ENCODE peak calls at places on chromosome 22, in five cellular contexts. One of them, this sample, is unnamed.
A peak's percentile ranks its signal among the peaks of the same experiment; 100 is the strongest.

GRCh38 chr22:30864441-30865420 is 103.8 kb downstream of the MORC2 start:
- DNase-seq in mesenchymal stem cell: no peak
- DNase-seq in heart right ventricle: no peak
- DNase-seq in transverse colon: no peak
- DNase-seq in aorta: peak; percentile 29
- DNase-seq in this sample: no peak

GRCh38 chr22:36738416-36739020 is 35.0 kb upstream of the CACNG2 start:
- DNase-seq in heart right ventricle: no peak
- DNase-seq in aorta: no peak
- DNase-seq in mesenchymal stem cell: no peak
- DNase-seq in transverse colon: no peak
- DNase-seq in this sample: no peak

GRCh38 chr22:46256358-46256958 is 6.4 kb upstream of the CDPF1 start:
- DNase-seq in mesenchymal stem cell: peak; percentile 29
- DNase-seq in transverse colon: no peak
- DNase-seq in aorta: no peak
- DNase-seq in heart right ventricle: no peak
- DNase-seq in this sample: no peak

GRCh38 chr22:49427341-49427740 is 400.3 kb downstream of the BRD1 start:
- DNase-seq in transverse colon: no peak
- DNase-seq in heart right ventricle: no peak
- DNase-seq in mesenchymal stem cell: no peak
- DNase-seq in aorta: no peak
- DNase-seq in this sample: no peak

GRCh38 chr22:38069372-38070249 is 12.4 kb downstream of the PICK1 start:
- DNase-seq in heart right ventricle: peak; percentile 81
- DNase-seq in aorta: peak; percentile 94
- DNase-seq in mesenchymal stem cell: peak; percentile 19
- DNase-seq in transverse colon: peak; percentile 29
- DNase-seq in this sample: peak; percentile 24

GRCh38 chr22:16783453-16783852 is 41.8 kb downstream of the XKR3 start:
- DNase-seq in mesenchymal stem cell: no peak
- DNase-seq in heart right ventricle: no peak
- DNase-seq in aorta: no peak
- DNase-seq in transverse colon: no peak
- DNase-seq in this sample: no peak

GRCh38 chr22:17586831-17587440 is 23.6 kb downstream of the SLC25A18 start:
- DNase-seq in mesenchymal stem cell: no peak
- DNase-seq in heart right ventricle: no peak
- DNase-seq in transverse colon: no peak
- DNase-seq in aorta: no peak
- DNase-seq in this sample: no peak

GRCh38 chr22:17443413-17444203 is 74.3 kb downstream of the CECR2 start:
- DNase-seq in mesenchymal stem cell: no peak
- DNase-seq in heart right ventricle: no peak
- DNase-seq in aorta: no peak
- DNase-seq in transverse colon: no peak
- DNase-seq in this sample: no peak

GRCh38 chr22:24001314-24001713 is 3.9 kb downstream of the GSTT4 start:
- DNase-seq in heart right ventricle: no peak
- DNase-seq in aorta: no peak
- DNase-seq in transverse colon: no peak
- DNase-seq in mesenchymal stem cell: no peak
- DNase-seq in this sample: no peak

GRCh38 chr22:37926358-37926757 is 20.3 kb downstream of the MICALL1 start:
- DNase-seq in mesenchymal stem cell: no peak
- DNase-seq in transverse colon: no peak
- DNase-seq in heart right ventricle: no peak
- DNase-seq in aorta: no peak
- DNase-seq in this sample: no peak

GRCh38 chr22:35329114-35329847 is 29.6 kb downstream of the TOM1 start:
- DNase-seq in aorta: no peak
- DNase-seq in heart right ventricle: no peak
- DNase-seq in mesenchymal stem cell: no peak
- DNase-seq in transverse colon: no peak
- DNase-seq in this sample: no peak

GRCh38 chr22:47484960-47485571 is 722.6 kb downstream of the TBC1D22A start:
- DNase-seq in mesenchymal stem cell: no peak
- DNase-seq in heart right ventricle: no peak
- DNase-seq in aorta: no peak
- DNase-seq in transverse colon: no peak
- DNase-seq in this sample: no peak

GRCh38 chr22:24592846-24593809 is at the start of gene LRRC75B:
- DNase-seq in aorta: peak; percentile 94
- DNase-seq in transverse colon: peak; percentile 93
- DNase-seq in mesenchymal stem cell: peak; percentile 84
- DNase-seq in heart right ventricle: peak; percentile 92
- DNase-seq in this sample: peak; percentile 91

GRCh38 chr22:46797355-46797754 is 34.9 kb downstream of the TBC1D22A start:
- DNase-seq in transverse colon: no peak
- DNase-seq in aorta: no peak
- DNase-seq in heart right ventricle: no peak
- DNase-seq in mesenchymal stem cell: peak; percentile 30
- DNase-seq in this sample: no peak

GRCh38 chr22:37215890-37216289 is 3.6 kb upstream of the SSTR3 start:
- DNase-seq in transverse colon: no peak
- DNase-seq in aorta: no peak
- DNase-seq in heart right ventricle: no peak
- DNase-seq in mesenchymal stem cell: no peak
- DNase-seq in this sample: no peak

GRCh38 chr22:21691773-21692172 is 26.0 kb downstream of the PPIL2 start:
- DNase-seq in aorta: no peak
- DNase-seq in mesenchymal stem cell: no peak
- DNase-seq in heart right ventricle: no peak
- DNase-seq in transverse colon: no peak
- DNase-seq in this sample: no peak

GRCh38 chr22:28395920-28396447 is 283.7 kb downstream of the TTC28 start:
- DNase-seq in heart right ventricle: no peak
- DNase-seq in mesenchymal stem cell: peak; percentile 45
- DNase-seq in aorta: no peak
- DNase-seq in transverse colon: no peak
- DNase-seq in this sample: peak; percentile 55

GRCh38 chr22:27381552-27381951 is 420.0 kb downstream of the MN1 start:
- DNase-seq in aorta: no peak
- DNase-seq in mesenchymal stem cell: no peak
- DNase-seq in transverse colon: no peak
- DNase-seq in heart right ventricle: no peak
- DNase-seq in this sample: no peak

GRCh38 chr22:37996515-37997246 is 12.3 kb upstream of the SOX10 start:
- DNase-seq in heart right ventricle: no peak
- DNase-seq in transverse colon: no peak
- DNase-seq in mesenchymal stem cell: no peak
- DNase-seq in aorta: no peak
- DNase-seq in this sample: no peak

GRCh38 chr22:35630387-35630793 is 13.3 kb upstream of the MB start:
- DNase-seq in transverse colon: no peak
- DNase-seq in aorta: no peak
- DNase-seq in heart right ventricle: no peak
- DNase-seq in mesenchymal stem cell: peak; percentile 77
- DNase-seq in this sample: peak; percentile 33

GRCh38 chr22:28514314-28514713 is 165.3 kb downstream of the TTC28 start:
- DNase-seq in transverse colon: no peak
- DNase-seq in mesenchymal stem cell: no peak
- DNase-seq in heart right ventricle: no peak
- DNase-seq in aorta: no peak
- DNase-seq in this sample: peak; percentile 15

GRCh38 chr22:18031670-18032454 is 7.5 kb upstream of the MICAL3 start:
- DNase-seq in heart right ventricle: no peak
- DNase-seq in aorta: peak; percentile 76
- DNase-seq in transverse colon: no peak
- DNase-seq in mesenchymal stem cell: peak; percentile 85
- DNase-seq in this sample: peak; percentile 86

GRCh38 chr22:18000441-18001039 is 23.8 kb downstream of the MICAL3 start:
- DNase-seq in heart right ventricle: no peak
- DNase-seq in mesenchymal stem cell: peak; percentile 65
- DNase-seq in aorta: peak; percentile 53
- DNase-seq in transverse colon: peak; percentile 36
- DNase-seq in this sample: peak; percentile 52

GRCh38 chr22:42922374-42923177 is 65.5 kb upstream of the ARFGAP3 start:
- DNase-seq in transverse colon: no peak
- DNase-seq in mesenchymal stem cell: no peak
- DNase-seq in aorta: peak; percentile 40
- DNase-seq in heart right ventricle: no peak
- DNase-seq in this sample: no peak

GRCh38 chr22:42926034-42926433 is 69.0 kb upstream of the ARFGAP3 start:
- DNase-seq in mesenchymal stem cell: no peak
- DNase-seq in transverse colon: no peak
- DNase-seq in aorta: peak; percentile 38
- DNase-seq in heart right ventricle: no peak
- DNase-seq in this sample: no peak

GRCh38 chr22:42926768-42927167 is 69.7 kb upstream of the ARFGAP3 start:
- DNase-seq in heart right ventricle: no peak
- DNase-seq in mesenchymal stem cell: no peak
- DNase-seq in transverse colon: no peak
- DNase-seq in aorta: peak; percentile 18
- DNase-seq in this sample: no peak

GRCh38 chr22:42925598-42925997 is 68.5 kb upstream of the ARFGAP3 start:
- DNase-seq in transverse colon: no peak
- DNase-seq in aorta: peak; percentile 10
- DNase-seq in heart right ventricle: no peak
- DNase-seq in mesenchymal stem cell: no peak
- DNase-seq in this sample: no peak

GRCh38 chr22:42924436-42924835 is 67.4 kb upstream of the ARFGAP3 start:
- DNase-seq in transverse colon: no peak
- DNase-seq in aorta: peak; percentile 29
- DNase-seq in mesenchymal stem cell: no peak
- DNase-seq in heart right ventricle: no peak
- DNase-seq in this sample: no peak
- H3K4me1 ChIP-seq in transverse colon: peaks cover 67% of the 10 kb centered on the region
- H3K4me1 ChIP-seq in aorta: peaks cover 5% of the 10 kb centered on the region
- H3K4me1 ChIP-seq in mesenchymal stem cell: peaks cover 17% of the 10 kb centered on the region
- H3K4me1 ChIP-seq in heart right ventricle: peaks cover 71% of the 10 kb centered on the region
- H3K4me1 ChIP-seq in this sample: peaks cover 28% of the 10 kb centered on the region

DNA sequence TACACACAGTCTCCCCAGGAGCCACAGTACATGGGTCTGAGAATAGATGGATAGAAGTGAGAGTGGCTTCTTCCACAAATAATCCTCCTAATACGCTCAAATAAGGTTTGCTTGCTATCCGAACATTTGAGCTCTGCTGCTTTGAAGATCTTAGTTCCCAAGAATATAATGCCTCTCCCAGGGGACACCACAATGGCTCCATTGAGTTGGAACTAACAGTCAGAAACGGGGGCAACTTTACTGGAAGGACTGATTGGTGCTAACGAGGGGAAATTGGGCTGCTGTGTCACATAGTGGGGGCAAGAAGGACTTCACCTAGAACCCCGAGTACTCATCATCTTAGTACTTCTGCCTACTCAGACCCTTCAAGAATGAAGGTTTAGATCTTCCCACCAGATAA is 66.2 kb downstream of the IGLL5 start:
- DNase-seq in heart right ventricle: no peak
- DNase-seq in mesenchymal stem cell: no peak
- DNase-seq in transverse colon: no peak
- DNase-seq in aorta: no peak
- DNase-seq in this sample: no peak
- H3K36me3 ChIP-seq in heart right ventricle: no peaks in the 10 kb centered on the region
- H3K36me3 ChIP-seq in mesenchymal stem cell: no peaks in the 10 kb centered on the region
- H3K36me3 ChIP-seq in transverse colon: no peaks in the 10 kb centered on the region
- H3K36me3 ChIP-seq in aorta: no peaks in the 10 kb centered on the region
- H3K36me3 ChIP-seq in this sample: no peaks in the 10 kb centered on the region

GRCh38 chr22:43266117-43266516 is 77.1 kb downstream of the SCUBE1 start:
- DNase-seq in aorta: no peak
- DNase-seq in heart right ventricle: no peak
- DNase-seq in mesenchymal stem cell: no peak
- DNase-seq in transverse colon: no peak
- DNase-seq in this sample: no peak
- H3K27me3 ChIP-seq in aorta: no peaks in the 10 kb centered on the region
- H3K27me3 ChIP-seq in heart right ventricle: peaks cover 43% of the 10 kb centered on the region
- H3K27me3 ChIP-seq in mesenchymal stem cell: peaks cover 99% of the 10 kb centered on the region
- H3K27me3 ChIP-seq in transverse colon: peaks cover 31% of the 10 kb centered on the region
- H3K27me3 ChIP-seq in this sample: peaks cover 87% of the 10 kb centered on the region

DNA sequence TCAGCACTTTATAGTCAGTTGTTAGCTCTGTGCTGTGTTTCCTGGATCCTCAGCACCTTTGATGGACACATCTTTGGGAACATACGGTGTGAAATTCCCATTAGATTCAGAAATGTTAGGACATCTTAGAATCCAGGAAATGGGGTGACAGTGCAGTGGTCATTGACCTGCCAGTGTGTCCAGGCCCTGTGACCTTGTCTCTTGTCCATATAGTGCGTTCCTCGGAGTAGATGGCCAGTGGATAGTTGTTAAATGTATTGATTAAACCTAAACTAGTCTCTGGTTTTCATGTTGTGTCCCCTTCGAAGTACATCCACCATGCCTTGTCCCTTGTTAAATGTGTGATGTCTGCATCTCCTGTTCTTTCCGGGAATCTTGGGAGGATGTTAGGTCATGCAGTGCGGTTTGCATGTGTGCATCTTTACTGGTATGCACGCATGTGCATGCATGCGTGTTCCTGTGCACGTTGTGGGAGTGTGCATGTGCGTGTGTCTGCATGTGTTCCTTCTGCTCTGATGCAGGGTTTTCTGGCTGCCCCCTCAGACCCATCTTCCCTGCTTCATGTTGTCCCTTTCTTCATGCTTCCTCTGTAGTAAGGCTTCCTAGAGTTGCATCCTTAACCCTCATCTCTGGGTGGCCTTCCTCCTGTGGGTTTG is 4.0 kb downstream of the DGCR8 start:
- DNase-seq in transverse colon: no peak
- DNase-seq in heart right ventricle: no peak
- DNase-seq in aorta: peak; percentile 11
- DNase-seq in mesenchymal stem cell: no peak
- DNase-seq in this sample: no peak
- H3K4me1 ChIP-seq in transverse colon: peaks cover 49% of the 10 kb centered on the region
- H3K4me1 ChIP-seq in heart right ventricle: peaks cover 47% of the 10 kb centered on the region
- H3K4me1 ChIP-seq in aorta: no peaks in the 10 kb centered on the region
- H3K4me1 ChIP-seq in mesenchymal stem cell: peaks cover 27% of the 10 kb centered on the region
- H3K4me1 ChIP-seq in this sample: peaks cover 22% of the 10 kb centered on the region

GRCh38 chr22:50446708-50447575 is 27.9 kb downstream of the SBF1 start:
- DNase-seq in transverse colon: no peak
- DNase-seq in heart right ventricle: no peak
- DNase-seq in mesenchymal stem cell: no peak
- DNase-seq in aorta: no peak
- DNase-seq in this sample: no peak
- H3K36me3 ChIP-seq in transverse colon: no peaks in the 10 kb centered on the region
- H3K36me3 ChIP-seq in heart right ventricle: peaks cover 90% of the 10 kb centered on the region
- H3K36me3 ChIP-seq in mesenchymal stem cell: peaks cover 67% of the 10 kb centered on the region
- H3K36me3 ChIP-seq in aorta: no peaks in the 10 kb centered on the region
- H3K36me3 ChIP-seq in this sample: peaks cover 54% of the 10 kb centered on the region

GRCh38 chr22:42788466-42788865 is 67.8 kb upstream of the A4GALT start:
- DNase-seq in transverse colon: no peak
- DNase-seq in heart right ventricle: no peak
- DNase-seq in aorta: no peak
- DNase-seq in mesenchymal stem cell: no peak
- DNase-seq in this sample: no peak
- H3K27me3 ChIP-seq in transverse colon: no peaks in the 10 kb centered on the region
- H3K27me3 ChIP-seq in heart right ventricle: no peaks in the 10 kb centered on the region
- H3K27me3 ChIP-seq in aorta: no peaks in the 10 kb centered on the region
- H3K27me3 ChIP-seq in mesenchymal stem cell: no peaks in the 10 kb centered on the region
- H3K27me3 ChIP-seq in this sample: no peaks in the 10 kb centered on the region

GRCh38 chr22:40233886-40234285 is 56.2 kb downstream of the TNRC6B start:
- DNase-seq in aorta: no peak
- DNase-seq in heart right ventricle: no peak
- DNase-seq in mesenchymal stem cell: no peak
- DNase-seq in transverse colon: no peak
- DNase-seq in this sample: no peak
- H3K4me1 ChIP-seq in aorta: no peaks in the 10 kb centered on the region
- H3K4me1 ChIP-seq in heart right ventricle: peaks cover 41% of the 10 kb centered on the region
- H3K4me1 ChIP-seq in mesenchymal stem cell: peaks cover 9% of the 10 kb centered on the region
- H3K4me1 ChIP-seq in transverse colon: peaks cover 7% of the 10 kb centered on the region
- H3K4me1 ChIP-seq in this sample: peaks cover 22% of the 10 kb centered on the region

This sample was measured in adipocyte.